ENCODE peak calls at places on chromosomes 5 and 9, in eight cellular contexts. K is GM04503; O is NCI-H446 treated with DMSO at 0.1 percent for 48 hours; L is stimulated activated CD4-positive, alpha-beta T cell treated with anti-CD3 and anti-CD28 coated beads, Interleukin-12 subunit alpha, Interleukin-12 subunit beta, amount 100 ng/mL, for 4 hours; P is NCI-H1436; B is H4; Z is adrenal gland; W is hypothalamus. R is an unnamed sample.

GRCh38 chr9:85630676-85631075 is 111.1 kb downstream of the AGTPBP1 start:
- DNase-seq in K (no peak), O (no peak), L (no peak), P (no peak), B (no peak), Z (no peak), W (no peak), R (no peak)

GRCh38 chr9:126219717-126220116 is 106.9 kb upstream of the MVB12B start:
- DNase-seq in K (no peak), O (no peak), L (no peak), P (no peak), B (no peak), Z (no peak), W (no peak), R (no peak)

GRCh38 chr9:33138768-33139167 is 28.4 kb downstream of the B4GALT1 start:
- DNase-seq in K (no peak), O (no peak), L (no peak), P (no peak), B (no peak), Z (no peak), W (no peak), R (no peak)

GRCh38 chr5:14153071-14153864 is 10.1 kb downstream of the TRIO start:
- DNase-seq in K (no peak), O (no peak), L (no peak), P (no peak), B (no peak), Z (no peak), W (no peak), R (no peak)

GRCh38 chr5:38211354-38211710 is 47.0 kb upstream of the EGFLAM start:
- DNase-seq in K (no peak), O (no peak), L (no peak), P (no peak), B (no peak), Z (no peak), W (no peak), R (no peak)

GRCh38 chr9:119003882-119004617 is 365.2 kb downstream of the BRINP1 start:
- DNase-seq in K (no peak), O (no peak), L (no peak), P (no peak), B (no peak), Z (no peak), W (no peak), R (no peak)

GRCh38 chr5:127042593-127042992 is 12.2 kb upstream of the MARCHF3 start:
- DNase-seq in K (no peak), O (no peak), L (no peak), P (no peak), B (no peak), Z (no peak), W (no peak), R (no peak)

GRCh38 chr5:151953833-151954232 is 29.2 kb upstream of the GLRA1 start:
- DNase-seq in K (no peak), O (no peak), L (no peak), P (no peak), B (no peak), Z (no peak), W (no peak), R (no peak)

GRCh38 chr5:177232761-177233160 is 70.8 kb downstream of the RAB24 start:
- DNase-seq in K (peak), O (no peak), L (no peak), P (no peak), B (no peak), Z (no peak), W (no peak), R (no peak)

GRCh38 chr9:92774274-92774673 is 9.6 kb upstream of the BICD2 start:
- DNase-seq in K (peak), O (peak), L (no peak), P (peak), B (peak), Z (no peak), W (no peak), R (no peak)

GRCh38 chr9:97714435-97714834 is 17.3 kb upstream of the XPA start:
- DNase-seq in K (peak), O (no peak), L (no peak), P (no peak), B (peak), Z (no peak), W (no peak), R (no peak)

GRCh38 chr5:30804739-30805313 is 388.7 kb upstream of the CDH6 start:
- DNase-seq in K (no peak), O (no peak), L (no peak), P (no peak), B (peak), Z (no peak), W (no peak), R (no peak)

GRCh38 chr5:113891491-113891890 is 378.0 kb downstream of the YTHDC2 start:
- DNase-seq in K (no peak), O (no peak), L (no peak), P (no peak), B (no peak), Z (no peak), W (no peak), R (no peak)

GRCh38 chr9:106467847-106468163 is 395.2 kb upstream of the ZNF462 start:
- DNase-seq in K (no peak), O (no peak), L (no peak), P (no peak), B (no peak), Z (no peak), W (no peak), R (no peak)

GRCh38 chr9:137163101-137163661 is 6.7 kb downstream of the LRRC26 start:
- DNase-seq in K (no peak), O (no peak), L (no peak), P (no peak), B (no peak), Z (no peak), W (no peak), R (no peak)